ENCODE peak calls at places on chromosomes 3 and 15, in nine cellular contexts. L is endothelial cell; V is tibial artery; T is neural progenitor cell; U is IMR-90; M is CD4-positive, alpha-beta T cell; I is CD8-positive, alpha-beta T cell; W is brain microvascular endothelial cell; Q is WTC11. H is an unnamed sample.

GRCh38 chr3:161221881-161222600 is 930 bp downstream of the NMD3 start:
- DNase-seq in L (no peak), V (peak; percentile 38), T (no peak), U (peak; percentile 27), M (no peak), I (no peak), W (no peak), Q (no peak), H (peak; percentile 18)

GRCh38 chr3:129370248-129370964 is 58.0 kb downstream of the EFCAB12 start:
- DNase-seq in L (no peak), V (no peak), T (no peak), U (no peak), M (no peak), I (no peak), W (no peak), Q (no peak), H (no peak)

GRCh38 chr3:21540265-21540664 is 210.7 kb downstream of the ZNF385D start:
- DNase-seq in L (no peak), V (no peak), T (no peak), U (no peak), M (no peak), I (no peak), W (no peak), Q (no peak), H (no peak)

GRCh38 chr3:69384379-69384778 is 1.5 kb downstream of the FRMD4B start:
- DNase-seq in L (no peak), V (no peak), T (no peak), U (no peak), M (no peak), I (no peak), W (no peak), Q (no peak), H (no peak)

GRCh38 chr3:99562138-99562537 is 76.3 kb upstream of the COL8A1 start:
- DNase-seq in L (peak; percentile 31), V (no peak), T (peak; percentile 57), U (peak; percentile 69), M (no peak), I (no peak), W (peak; percentile 53), Q (peak; percentile 56), H (no peak)

GRCh38 chr3:14989943-14990753 is 42.8 kb downstream of the NR2C2 start:
- DNase-seq in L (no peak), V (no peak), T (peak; percentile 11), U (no peak), M (no peak), I (no peak), W (peak; percentile 66), Q (peak; percentile 22), H (no peak)

GRCh38 chr3:188510366-188510765 is 356.4 kb downstream of the LPP start:
- DNase-seq in L (no peak), V (no peak), T (no peak), U (peak; percentile 96), M (no peak), I (no peak), W (peak; percentile 76), Q (no peak), H (no peak)

GRCh38 chr3:29468150-29468549 is 187.3 kb downstream of the RBMS3 start:
- DNase-seq in L (no peak), V (no peak), T (no peak), U (no peak), M (no peak), I (no peak), W (no peak), Q (no peak), H (no peak)

GRCh38 chr3:114863848-114864247 is 283.2 kb downstream of the ZBTB20 start:
- DNase-seq in L (no peak), V (no peak), T (no peak), U (no peak), M (no peak), I (no peak), W (no peak), Q (no peak), H (no peak)

GRCh38 chr3:191912616-191913204 is 451.7 kb downstream of the PYDC2 start:
- DNase-seq in L (no peak), V (no peak), T (peak; percentile 53), U (no peak), M (no peak), I (no peak), W (no peak), Q (no peak), H (no peak)

GRCh38 chr15:56732881-56733130 is 503 bp downstream of the ZNF280D start:
- DNase-seq in L (no peak), V (peak; percentile 56), T (no peak), U (no peak), M (no peak), I (no peak), W (peak; percentile 29), Q (no peak), H (no peak)

GRCh38 chr3:145807990-145808389 is 353.0 kb downstream of the PLOD2 start:
- DNase-seq in L (no peak), V (no peak), T (peak; percentile 29), U (peak; percentile 6), M (no peak), I (no peak), W (peak; percentile 81), Q (peak; percentile 13), H (no peak)

GRCh38 chr3:155605571-155605970 is 139.3 kb downstream of the PLCH1 start:
- DNase-seq in L (no peak), V (no peak), T (no peak), U (no peak), M (no peak), I (no peak), W (no peak), Q (no peak), H (no peak)

GRCh38 chr3:158731938-158732855 is at the start of gene RARRES1:
- DNase-seq in L (peak; percentile 50), V (peak; percentile 71), T (peak; percentile 81), U (peak; percentile 62), M (peak; percentile 18), I (peak; percentile 17), W (peak; percentile 39), Q (peak; percentile 64), H (peak; percentile 82)

GRCh38 chr3:13262493-13263211 is 157.5 kb downstream of the NUP210 start:
- DNase-seq in L (peak; percentile 61), V (no peak), T (no peak), U (no peak), M (no peak), I (no peak), W (no peak), Q (no peak), H (no peak)

GRCh38 chr3:124263168-124263567 is 271.2 kb upstream of the ROPN1 start:
- DNase-seq in L (no peak), V (no peak), T (no peak), U (peak; percentile 97), M (no peak), I (no peak), W (peak; percentile 86), Q (no peak), H (no peak)

GRCh38 chr3:10437995-10438901 is 67.1 kb downstream of the ATP2B2 start:
- DNase-seq in L (no peak), V (no peak), T (no peak), U (peak; percentile 96), M (no peak), I (no peak), W (peak; percentile 96), Q (no peak), H (no peak)

GRCh38 chr15:43939070-43939469 is 112.3 kb downstream of the WDR76 start:
- DNase-seq in L (peak; percentile 26), V (no peak), T (no peak), U (peak; percentile 33), M (no peak), I (no peak), W (peak; percentile 30), Q (no peak), H (peak; percentile 33)

GRCh38 chr15:33941279-33942063 is 26.8 kb upstream of the CHRM5 start:
- DNase-seq in L (no peak), V (no peak), T (no peak), U (no peak), M (no peak), I (no peak), W (no peak), Q (no peak), H (no peak)

DNA sequence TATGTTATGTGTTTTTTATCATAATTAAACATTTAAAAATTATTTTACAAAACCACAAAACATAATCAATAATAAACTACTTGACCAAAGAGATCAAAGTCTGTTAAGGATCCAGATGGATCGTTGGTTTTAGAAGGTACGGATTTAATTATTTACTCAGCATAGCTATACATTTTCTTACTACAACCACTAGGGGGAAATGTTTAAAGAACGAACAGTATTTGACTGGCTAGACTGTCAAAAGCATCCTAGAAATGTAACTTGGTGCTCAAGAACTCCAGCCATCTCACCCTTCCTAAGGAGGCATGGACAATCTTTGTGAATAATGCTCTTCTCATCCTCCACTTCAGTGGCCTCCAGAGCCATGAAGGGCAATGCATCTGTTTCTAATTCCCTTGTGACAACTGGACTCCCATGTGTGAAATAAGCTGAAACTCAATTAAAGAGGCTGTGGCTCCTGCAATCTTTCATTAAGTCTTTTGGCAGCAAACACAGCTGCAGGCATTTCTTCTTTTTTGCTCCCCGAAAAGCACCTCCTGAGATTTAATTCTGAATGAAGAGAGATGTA is 94.7 kb upstream of the TUSC7 start:
- DNase-seq in L (no peak), V (no peak), T (peak; percentile 29), U (peak; percentile 26), M (no peak), I (no peak), W (no peak), Q (no peak), H (peak; percentile 6)
- TF ChIP-seq CTCF in L (peak; percentile 79), V (no peak), T (peak; percentile 64), U (peak; percentile 35), M (no peak), I (no peak), W (peak; percentile 19), Q (peak; percentile 44), H (peak; percentile 11)

GRCh38 chr3:186220886-186221285 is 112.0 kb upstream of the ETV5 start:
- DNase-seq in L (no peak), V (peak; percentile 35), T (peak; percentile 51), U (no peak), M (no peak), I (no peak), W (no peak), Q (peak; percentile 35), H (no peak)
- TF ChIP-seq CTCF in L (no peak), V (peak; percentile 5), T (peak; percentile 31), U (no peak), M (no peak), I (no peak), W (peak; percentile 20), Q (no peak), H (no peak)

DNA sequence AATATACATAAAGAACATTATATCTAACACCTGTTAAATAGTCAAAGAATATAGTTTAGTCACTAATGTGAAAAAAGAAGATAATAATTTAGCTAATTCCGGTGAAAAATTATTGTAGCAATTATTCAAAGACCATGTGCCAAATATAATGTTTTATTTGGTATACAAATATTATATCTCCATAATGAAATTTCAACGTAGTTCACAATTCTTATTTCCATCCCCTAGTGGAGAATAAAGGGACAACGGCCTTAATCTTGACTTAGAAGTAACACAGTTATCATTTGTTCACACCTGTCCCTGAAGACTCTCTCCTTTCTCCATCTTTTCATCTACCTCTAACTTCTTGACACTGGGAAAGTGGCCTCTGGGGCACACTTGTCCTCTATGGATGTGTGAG is 213.4 kb downstream of the ERC2 start:
- DNase-seq in L (no peak), V (no peak), T (no peak), U (no peak), M (no peak), I (no peak), W (no peak), Q (no peak), H (no peak)
- TF ChIP-seq CTCF in L (peak; percentile 70), V (peak; percentile 22), T (peak; percentile 38), U (peak; percentile 24), M (peak; percentile 16), I (no peak), W (peak; percentile 29), Q (no peak), H (no peak)

GRCh38 chr3:184345678-184346144 is 8.3 kb downstream of the FAM131A start:
- DNase-seq in L (peak; percentile 58), V (peak; percentile 73), T (peak; percentile 88), U (peak; percentile 50), M (no peak), I (no peak), W (peak; percentile 53), Q (peak; percentile 73), H (peak; percentile 40)
- TF ChIP-seq CTCF in L (peak; percentile 47), V (peak; percentile 39), T (peak; percentile 65), U (peak; percentile 41), M (no peak), I (no peak), W (peak; percentile 78), Q (no peak), H (no peak)